ENCODE peak calls at places on chromosomes 6 and 20, in ten cellular contexts. One of them, this sample, is unnamed.

GRCh38 chr6:163780993-163781392 is 366.5 kb downstream of the QKI start:
- DNase-seq in SK-N-SH: peak
- DNase-seq in astrocyte of the spinal cord: peak
- DNase-seq in PC-3: no peak
- DNase-seq in fibroblast of pulmonary artery: no peak
- DNase-seq in mucosa of descending colon: no peak
- DNase-seq in brain microvascular endothelial cell: no peak
- DNase-seq in effector memory CD4-positive, alpha-beta T cell: no peak
- DNase-seq in uterus: no peak
- DNase-seq in heart left ventricle: peak
- DNase-seq in this sample: no peak

GRCh38 chr6:112296694-112297093 is 42.3 kb upstream of the LAMA4 start:
- DNase-seq in SK-N-SH: no peak
- DNase-seq in astrocyte of the spinal cord: no peak
- DNase-seq in PC-3: no peak
- DNase-seq in fibroblast of pulmonary artery: no peak
- DNase-seq in mucosa of descending colon: no peak
- DNase-seq in brain microvascular endothelial cell: no peak
- DNase-seq in effector memory CD4-positive, alpha-beta T cell: no peak
- DNase-seq in uterus: no peak
- DNase-seq in heart left ventricle: no peak
- DNase-seq in this sample: no peak

GRCh38 chr6:30711758-30712380 is 5.2 kb downstream of the MDC1 start:
- DNase-seq in SK-N-SH: no peak
- DNase-seq in astrocyte of the spinal cord: no peak
- DNase-seq in PC-3: no peak
- DNase-seq in fibroblast of pulmonary artery: no peak
- DNase-seq in mucosa of descending colon: no peak
- DNase-seq in brain microvascular endothelial cell: no peak
- DNase-seq in effector memory CD4-positive, alpha-beta T cell: no peak
- DNase-seq in uterus: no peak
- DNase-seq in heart left ventricle: no peak
- DNase-seq in this sample: no peak

GRCh38 chr20:62835931-62836861 is 19.3 kb downstream of the COL9A3 start:
- DNase-seq in SK-N-SH: peak
- DNase-seq in astrocyte of the spinal cord: no peak
- DNase-seq in PC-3: peak
- DNase-seq in fibroblast of pulmonary artery: no peak
- DNase-seq in mucosa of descending colon: peak
- DNase-seq in brain microvascular endothelial cell: peak
- DNase-seq in effector memory CD4-positive, alpha-beta T cell: no peak
- DNase-seq in uterus: no peak
- DNase-seq in heart left ventricle: no peak
- DNase-seq in this sample: no peak

GRCh38 chr20:40986774-40987173 is 41.8 kb upstream of the TOP1 start:
- DNase-seq in SK-N-SH: no peak
- DNase-seq in astrocyte of the spinal cord: no peak
- DNase-seq in PC-3: peak
- DNase-seq in fibroblast of pulmonary artery: no peak
- DNase-seq in mucosa of descending colon: no peak
- DNase-seq in brain microvascular endothelial cell: no peak
- DNase-seq in effector memory CD4-positive, alpha-beta T cell: no peak
- DNase-seq in uterus: no peak
- DNase-seq in heart left ventricle: no peak
- DNase-seq in this sample: peak

GRCh38 chr6:130453230-130453629 is 87.4 kb downstream of the TMEM200A start:
- DNase-seq in SK-N-SH: no peak
- DNase-seq in astrocyte of the spinal cord: peak
- DNase-seq in PC-3: peak
- DNase-seq in fibroblast of pulmonary artery: peak
- DNase-seq in mucosa of descending colon: no peak
- DNase-seq in brain microvascular endothelial cell: peak
- DNase-seq in effector memory CD4-positive, alpha-beta T cell: no peak
- DNase-seq in uterus: no peak
- DNase-seq in heart left ventricle: no peak
- DNase-seq in this sample: no peak

GRCh38 chr6:124430741-124431140 is 531.5 kb upstream of the RNF217 start:
- DNase-seq in SK-N-SH: no peak
- DNase-seq in astrocyte of the spinal cord: peak
- DNase-seq in PC-3: no peak
- DNase-seq in fibroblast of pulmonary artery: no peak
- DNase-seq in mucosa of descending colon: no peak
- DNase-seq in brain microvascular endothelial cell: no peak
- DNase-seq in effector memory CD4-positive, alpha-beta T cell: no peak
- DNase-seq in uterus: no peak
- DNase-seq in heart left ventricle: no peak
- DNase-seq in this sample: no peak

GRCh38 chr6:38350882-38351281 is 288.8 kb downstream of the BTBD9 start:
- DNase-seq in SK-N-SH: no peak
- DNase-seq in astrocyte of the spinal cord: peak
- DNase-seq in PC-3: no peak
- DNase-seq in fibroblast of pulmonary artery: peak
- DNase-seq in mucosa of descending colon: no peak
- DNase-seq in brain microvascular endothelial cell: peak
- DNase-seq in effector memory CD4-positive, alpha-beta T cell: no peak
- DNase-seq in uterus: peak
- DNase-seq in heart left ventricle: no peak
- DNase-seq in this sample: no peak

GRCh38 chr6:26305097-26305841 is 59.7 kb upstream of the BTN3A2 start:
- DNase-seq in SK-N-SH: no peak
- DNase-seq in astrocyte of the spinal cord: peak
- DNase-seq in PC-3: peak
- DNase-seq in fibroblast of pulmonary artery: peak
- DNase-seq in mucosa of descending colon: peak
- DNase-seq in brain microvascular endothelial cell: peak
- DNase-seq in effector memory CD4-positive, alpha-beta T cell: no peak
- DNase-seq in uterus: peak
- DNase-seq in heart left ventricle: peak
- DNase-seq in this sample: no peak

GRCh38 chr6:154653853-154654252 is 79.4 kb upstream of the SCAF8 start:
- DNase-seq in SK-N-SH: no peak
- DNase-seq in astrocyte of the spinal cord: peak
- DNase-seq in PC-3: peak
- DNase-seq in fibroblast of pulmonary artery: peak
- DNase-seq in mucosa of descending colon: no peak
- DNase-seq in brain microvascular endothelial cell: peak
- DNase-seq in effector memory CD4-positive, alpha-beta T cell: no peak
- DNase-seq in uterus: peak
- DNase-seq in heart left ventricle: no peak
- DNase-seq in this sample: no peak

GRCh38 chr6:44657201-44657824 is 269.8 kb downstream of the CDC5L start:
- DNase-seq in SK-N-SH: no peak
- DNase-seq in astrocyte of the spinal cord: peak
- DNase-seq in PC-3: no peak
- DNase-seq in fibroblast of pulmonary artery: peak
- DNase-seq in mucosa of descending colon: no peak
- DNase-seq in brain microvascular endothelial cell: peak
- DNase-seq in effector memory CD4-positive, alpha-beta T cell: no peak
- DNase-seq in uterus: no peak
- DNase-seq in heart left ventricle: no peak
- DNase-seq in this sample: no peak

GRCh38 chr20:63957690-63958441 is 1.6 kb upstream of the UCKL1 start:
- DNase-seq in SK-N-SH: no peak
- DNase-seq in astrocyte of the spinal cord: no peak
- DNase-seq in PC-3: peak
- DNase-seq in fibroblast of pulmonary artery: peak
- DNase-seq in mucosa of descending colon: peak
- DNase-seq in brain microvascular endothelial cell: no peak
- DNase-seq in effector memory CD4-positive, alpha-beta T cell: no peak
- DNase-seq in uterus: no peak
- DNase-seq in heart left ventricle: peak
- DNase-seq in this sample: no peak

GRCh38 chr6:43718387-43719105 is 31.0 kb upstream of the MRPS18A start:
- DNase-seq in SK-N-SH: no peak
- DNase-seq in astrocyte of the spinal cord: no peak
- DNase-seq in PC-3: no peak
- DNase-seq in fibroblast of pulmonary artery: no peak
- DNase-seq in mucosa of descending colon: no peak
- DNase-seq in brain microvascular endothelial cell: no peak
- DNase-seq in effector memory CD4-positive, alpha-beta T cell: no peak
- DNase-seq in uterus: no peak
- DNase-seq in heart left ventricle: peak
- DNase-seq in this sample: no peak

GRCh38 chr20:18739785-18740184 is 73.8 kb upstream of the SCP2D1 start:
- DNase-seq in SK-N-SH: peak
- DNase-seq in astrocyte of the spinal cord: peak
- DNase-seq in PC-3: no peak
- DNase-seq in fibroblast of pulmonary artery: peak
- DNase-seq in mucosa of descending colon: no peak
- DNase-seq in brain microvascular endothelial cell: peak
- DNase-seq in effector memory CD4-positive, alpha-beta T cell: no peak
- DNase-seq in uterus: peak
- DNase-seq in heart left ventricle: no peak
- DNase-seq in this sample: no peak

GRCh38 chr6:17971128-17972073 is 16.0 kb downstream of the KIF13A start:
- DNase-seq in SK-N-SH: no peak
- DNase-seq in astrocyte of the spinal cord: peak
- DNase-seq in PC-3: peak
- DNase-seq in fibroblast of pulmonary artery: peak
- DNase-seq in mucosa of descending colon: no peak
- DNase-seq in brain microvascular endothelial cell: peak
- DNase-seq in effector memory CD4-positive, alpha-beta T cell: no peak
- DNase-seq in uterus: peak
- DNase-seq in heart left ventricle: no peak
- DNase-seq in this sample: no peak

GRCh38 chr6:47629954-47630353 is 68.4 kb upstream of the ADGRF4 start:
- DNase-seq in SK-N-SH: no peak
- DNase-seq in astrocyte of the spinal cord: no peak
- DNase-seq in PC-3: no peak
- DNase-seq in fibroblast of pulmonary artery: no peak
- DNase-seq in mucosa of descending colon: no peak
- DNase-seq in brain microvascular endothelial cell: no peak
- DNase-seq in effector memory CD4-positive, alpha-beta T cell: no peak
- DNase-seq in uterus: no peak
- DNase-seq in heart left ventricle: no peak
- DNase-seq in this sample: no peak

GRCh38 chr20:48807586-48808381 is 20.0 kb downstream of the PREX1 start:
- DNase-seq in SK-N-SH: no peak
- DNase-seq in astrocyte of the spinal cord: no peak
- DNase-seq in PC-3: no peak
- DNase-seq in fibroblast of pulmonary artery: peak
- DNase-seq in mucosa of descending colon: no peak
- DNase-seq in brain microvascular endothelial cell: no peak
- DNase-seq in effector memory CD4-positive, alpha-beta T cell: no peak
- DNase-seq in uterus: no peak
- DNase-seq in heart left ventricle: peak
- DNase-seq in this sample: no peak

GRCh38 chr20:57594092-57594911 is 25.9 kb downstream of the ZBP1 start:
- DNase-seq in SK-N-SH: peak
- DNase-seq in astrocyte of the spinal cord: peak
- DNase-seq in PC-3: peak
- DNase-seq in fibroblast of pulmonary artery: peak
- DNase-seq in mucosa of descending colon: peak
- DNase-seq in brain microvascular endothelial cell: no peak
- DNase-seq in effector memory CD4-positive, alpha-beta T cell: no peak
- DNase-seq in uterus: no peak
- DNase-seq in heart left ventricle: peak
- DNase-seq in this sample: no peak

GRCh38 chr20:58852559-58853271 is at the start of gene GNAS:
- DNase-seq in SK-N-SH: peak
- DNase-seq in astrocyte of the spinal cord: peak
- DNase-seq in PC-3: peak
- DNase-seq in fibroblast of pulmonary artery: peak
- DNase-seq in mucosa of descending colon: peak
- DNase-seq in brain microvascular endothelial cell: peak
- DNase-seq in effector memory CD4-positive, alpha-beta T cell: peak
- DNase-seq in uterus: peak
- DNase-seq in heart left ventricle: peak
- DNase-seq in this sample: no peak
- H3K4me3 ChIP-seq in SK-N-SH: peak
- H3K4me3 ChIP-seq in astrocyte of the spinal cord: peak
- H3K4me3 ChIP-seq in PC-3: no peak
- H3K4me3 ChIP-seq in fibroblast of pulmonary artery: peak
- H3K4me3 ChIP-seq in mucosa of descending colon: no peak
- H3K4me3 ChIP-seq in brain microvascular endothelial cell: peak
- H3K4me3 ChIP-seq in effector memory CD4-positive, alpha-beta T cell: peak
- H3K4me3 ChIP-seq in uterus: peak
- H3K4me3 ChIP-seq in heart left ventricle: peak
- H3K4me3 ChIP-seq in this sample: peak

GRCh38 chr20:36886859-36887778 is 11.2 kb downstream of the TLDC2 start:
- DNase-seq in SK-N-SH: peak
- DNase-seq in astrocyte of the spinal cord: peak
- DNase-seq in PC-3: peak
- DNase-seq in fibroblast of pulmonary artery: peak
- DNase-seq in mucosa of descending colon: peak
- DNase-seq in brain microvascular endothelial cell: peak
- DNase-seq in effector memory CD4-positive, alpha-beta T cell: peak
- DNase-seq in uterus: peak
- DNase-seq in heart left ventricle: peak
- DNase-seq in this sample: peak
- H3K4me3 ChIP-seq in SK-N-SH: no peak
- H3K4me3 ChIP-seq in astrocyte of the spinal cord: no peak
- H3K4me3 ChIP-seq in PC-3: peak
- H3K4me3 ChIP-seq in fibroblast of pulmonary artery: no peak
- H3K4me3 ChIP-seq in mucosa of descending colon: no peak
- H3K4me3 ChIP-seq in brain microvascular endothelial cell: peak
- H3K4me3 ChIP-seq in effector memory CD4-positive, alpha-beta T cell: no peak
- H3K4me3 ChIP-seq in uterus: no peak
- H3K4me3 ChIP-seq in heart left ventricle: peak
- H3K4me3 ChIP-seq in this sample: no peak

DNA sequence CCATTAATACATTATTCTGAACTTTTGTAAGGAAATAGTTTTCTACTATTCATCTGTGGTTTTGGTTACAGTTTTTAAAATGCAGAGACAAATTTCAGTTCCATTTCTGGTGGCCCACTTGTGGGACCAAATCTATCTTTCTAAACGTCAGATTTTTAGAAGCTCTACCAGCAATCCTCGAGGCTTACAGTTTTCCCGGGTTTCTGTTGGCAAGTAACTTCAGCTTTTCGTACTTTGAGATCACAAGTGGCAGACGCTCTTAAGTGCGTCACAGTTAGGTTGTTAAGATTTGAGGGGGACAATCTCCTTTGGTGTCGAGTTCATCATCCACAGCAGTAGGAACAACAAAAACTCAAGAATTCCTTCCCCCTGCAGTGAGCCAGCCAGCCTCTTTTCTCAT is 60.0 kb downstream of the JARID2 start:
- DNase-seq in SK-N-SH: no peak
- DNase-seq in astrocyte of the spinal cord: no peak
- DNase-seq in PC-3: no peak
- DNase-seq in fibroblast of pulmonary artery: no peak
- DNase-seq in mucosa of descending colon: no peak
- DNase-seq in brain microvascular endothelial cell: no peak
- DNase-seq in effector memory CD4-positive, alpha-beta T cell: no peak
- DNase-seq in uterus: no peak
- DNase-seq in heart left ventricle: no peak
- DNase-seq in this sample: no peak
- H3K4me3 ChIP-seq in SK-N-SH: no peak
- H3K4me3 ChIP-seq in astrocyte of the spinal cord: no peak
- H3K4me3 ChIP-seq in PC-3: no peak
- H3K4me3 ChIP-seq in fibroblast of pulmonary artery: no peak
- H3K4me3 ChIP-seq in mucosa of descending colon: no peak
- H3K4me3 ChIP-seq in brain microvascular endothelial cell: no peak
- H3K4me3 ChIP-seq in effector memory CD4-positive, alpha-beta T cell: no peak
- H3K4me3 ChIP-seq in uterus: no peak
- H3K4me3 ChIP-seq in heart left ventricle: no peak
- H3K4me3 ChIP-seq in this sample: no peak

DNA sequence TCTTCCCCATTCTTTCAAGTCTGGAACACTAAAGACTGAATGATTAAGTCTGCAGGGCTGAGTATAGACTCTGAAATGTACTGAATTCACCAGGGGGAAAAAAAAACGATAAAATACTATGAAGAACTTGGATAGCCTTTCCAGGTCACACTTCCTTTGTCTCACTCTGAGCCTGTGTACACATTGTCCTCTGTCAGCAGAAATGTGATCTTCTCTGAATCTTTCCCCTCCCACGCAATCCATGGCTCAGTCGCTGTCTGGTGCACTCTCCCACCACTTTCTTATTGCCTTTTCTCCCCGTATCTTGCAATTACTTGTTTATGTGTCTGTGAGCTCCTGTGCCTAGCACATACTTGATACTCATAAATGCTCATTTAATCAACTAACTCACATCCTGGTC is 212.6 kb upstream of the RSPO3 start:
- DNase-seq in SK-N-SH: no peak
- DNase-seq in astrocyte of the spinal cord: peak
- DNase-seq in PC-3: no peak
- DNase-seq in fibroblast of pulmonary artery: peak
- DNase-seq in mucosa of descending colon: no peak
- DNase-seq in brain microvascular endothelial cell: peak
- DNase-seq in effector memory CD4-positive, alpha-beta T cell: no peak
- DNase-seq in uterus: no peak
- DNase-seq in heart left ventricle: no peak
- DNase-seq in this sample: no peak
- H3K4me3 ChIP-seq in SK-N-SH: no peak
- H3K4me3 ChIP-seq in astrocyte of the spinal cord: no peak
- H3K4me3 ChIP-seq in PC-3: no peak
- H3K4me3 ChIP-seq in fibroblast of pulmonary artery: no peak
- H3K4me3 ChIP-seq in mucosa of descending colon: no peak
- H3K4me3 ChIP-seq in brain microvascular endothelial cell: no peak
- H3K4me3 ChIP-seq in effector memory CD4-positive, alpha-beta T cell: no peak
- H3K4me3 ChIP-seq in uterus: no peak
- H3K4me3 ChIP-seq in heart left ventricle: no peak
- H3K4me3 ChIP-seq in this sample: no peak

This sample was measured in esophagus muscularis mucosa.